ENCODE peak calls at places on chromosomes 13 and 19, in nine cellular contexts. One of them, this sample, is unnamed.

GRCh38 chr13:111658150-111659100 is 338.0 kb downstream of the TEX29 start:
- DNase-seq in cerebellum: no peak
- DNase-seq in NCI-H187 treated with DMSO at 0.1 percent for 48 hours: peak
- DNase-seq in A549: no peak
- DNase-seq in CD8-positive, alpha-beta memory T cell: no peak
- DNase-seq in anterior cingulate cortex: no peak
- DNase-seq in M059J: no peak
- DNase-seq in AG04450: no peak
- DNase-seq in NCI-H1694 treated with DMSO at 0.1 percent for 48 hours: no peak
- DNase-seq in this sample: no peak

GRCh38 chr13:74000906-74001305 is 133.3 kb downstream of the KLF12 start:
- DNase-seq in cerebellum: no peak
- DNase-seq in NCI-H187 treated with DMSO at 0.1 percent for 48 hours: no peak
- DNase-seq in A549: no peak
- DNase-seq in CD8-positive, alpha-beta memory T cell: no peak
- DNase-seq in anterior cingulate cortex: no peak
- DNase-seq in M059J: no peak
- DNase-seq in AG04450: no peak
- DNase-seq in NCI-H1694 treated with DMSO at 0.1 percent for 48 hours: no peak
- DNase-seq in this sample: no peak

GRCh38 chr19:33374406-33374703 is 846 bp downstream of the CEBPG start:
- DNase-seq in cerebellum: no peak
- DNase-seq in NCI-H187 treated with DMSO at 0.1 percent for 48 hours: no peak
- DNase-seq in A549: no peak
- DNase-seq in CD8-positive, alpha-beta memory T cell: no peak
- DNase-seq in anterior cingulate cortex: no peak
- DNase-seq in M059J: no peak
- DNase-seq in AG04450: no peak
- DNase-seq in NCI-H1694 treated with DMSO at 0.1 percent for 48 hours: peak
- DNase-seq in this sample: no peak

GRCh38 chr13:34808649-34809048 is 133.4 kb upstream of the NBEA start:
- DNase-seq in cerebellum: no peak
- DNase-seq in NCI-H187 treated with DMSO at 0.1 percent for 48 hours: no peak
- DNase-seq in A549: no peak
- DNase-seq in CD8-positive, alpha-beta memory T cell: no peak
- DNase-seq in anterior cingulate cortex: no peak
- DNase-seq in M059J: no peak
- DNase-seq in AG04450: no peak
- DNase-seq in NCI-H1694 treated with DMSO at 0.1 percent for 48 hours: no peak
- DNase-seq in this sample: no peak

GRCh38 chr13:110726726-110727125 is 13.2 kb downstream of the ING1 start:
- DNase-seq in cerebellum: no peak
- DNase-seq in NCI-H187 treated with DMSO at 0.1 percent for 48 hours: no peak
- DNase-seq in A549: no peak
- DNase-seq in CD8-positive, alpha-beta memory T cell: peak
- DNase-seq in anterior cingulate cortex: no peak
- DNase-seq in M059J: no peak
- DNase-seq in AG04450: no peak
- DNase-seq in NCI-H1694 treated with DMSO at 0.1 percent for 48 hours: no peak
- DNase-seq in this sample: no peak

GRCh38 chr19:13693933-13694332 is 70.4 kb upstream of the MRI1 start:
- DNase-seq in cerebellum: no peak
- DNase-seq in NCI-H187 treated with DMSO at 0.1 percent for 48 hours: no peak
- DNase-seq in A549: no peak
- DNase-seq in CD8-positive, alpha-beta memory T cell: no peak
- DNase-seq in anterior cingulate cortex: no peak
- DNase-seq in M059J: no peak
- DNase-seq in AG04450: no peak
- DNase-seq in NCI-H1694 treated with DMSO at 0.1 percent for 48 hours: no peak
- DNase-seq in this sample: no peak

GRCh38 chr13:42526276-42526675 is 47.7 kb upstream of the TNFSF11 start:
- DNase-seq in cerebellum: no peak
- DNase-seq in NCI-H187 treated with DMSO at 0.1 percent for 48 hours: no peak
- DNase-seq in A549: no peak
- DNase-seq in CD8-positive, alpha-beta memory T cell: no peak
- DNase-seq in anterior cingulate cortex: no peak
- DNase-seq in M059J: peak
- DNase-seq in AG04450: no peak
- DNase-seq in NCI-H1694 treated with DMSO at 0.1 percent for 48 hours: no peak
- DNase-seq in this sample: no peak

GRCh38 chr19:15417699-15418098 is 1.1 kb downstream of the AKAP8L start:
- DNase-seq in cerebellum: no peak
- DNase-seq in NCI-H187 treated with DMSO at 0.1 percent for 48 hours: no peak
- DNase-seq in A549: no peak
- DNase-seq in CD8-positive, alpha-beta memory T cell: no peak
- DNase-seq in anterior cingulate cortex: no peak
- DNase-seq in M059J: peak
- DNase-seq in AG04450: no peak
- DNase-seq in NCI-H1694 treated with DMSO at 0.1 percent for 48 hours: no peak
- DNase-seq in this sample: no peak

GRCh38 chr19:9847087-9847671 is 12.1 kb downstream of the PIN1 start:
- DNase-seq in cerebellum: no peak
- DNase-seq in NCI-H187 treated with DMSO at 0.1 percent for 48 hours: no peak
- DNase-seq in A549: peak
- DNase-seq in CD8-positive, alpha-beta memory T cell: no peak
- DNase-seq in anterior cingulate cortex: peak
- DNase-seq in M059J: peak
- DNase-seq in AG04450: peak
- DNase-seq in NCI-H1694 treated with DMSO at 0.1 percent for 48 hours: peak
- DNase-seq in this sample: peak

GRCh38 chr13:109297628-109298027 is 488.8 kb downstream of the IRS2 start:
- DNase-seq in cerebellum: no peak
- DNase-seq in NCI-H187 treated with DMSO at 0.1 percent for 48 hours: no peak
- DNase-seq in A549: no peak
- DNase-seq in CD8-positive, alpha-beta memory T cell: no peak
- DNase-seq in anterior cingulate cortex: no peak
- DNase-seq in M059J: peak
- DNase-seq in AG04450: peak
- DNase-seq in NCI-H1694 treated with DMSO at 0.1 percent for 48 hours: no peak
- DNase-seq in this sample: no peak

GRCh38 chr13:77329133-77330008 is 2.5 kb upstream of the MYCBP2 start:
- DNase-seq in cerebellum: peak
- DNase-seq in NCI-H187 treated with DMSO at 0.1 percent for 48 hours: peak
- DNase-seq in A549: peak
- DNase-seq in CD8-positive, alpha-beta memory T cell: peak
- DNase-seq in anterior cingulate cortex: peak
- DNase-seq in M059J: peak
- DNase-seq in AG04450: peak
- DNase-seq in NCI-H1694 treated with DMSO at 0.1 percent for 48 hours: peak
- DNase-seq in this sample: peak

GRCh38 chr19:46442808-46443450 is 14.2 kb upstream of the PNMA8C start:
- DNase-seq in cerebellum: no peak
- DNase-seq in NCI-H187 treated with DMSO at 0.1 percent for 48 hours: no peak
- DNase-seq in A549: peak
- DNase-seq in CD8-positive, alpha-beta memory T cell: no peak
- DNase-seq in anterior cingulate cortex: no peak
- DNase-seq in M059J: peak
- DNase-seq in AG04450: peak
- DNase-seq in NCI-H1694 treated with DMSO at 0.1 percent for 48 hours: no peak
- DNase-seq in this sample: peak

GRCh38 chr13:87524775-87525174 is 146.4 kb upstream of the SLITRK5 start:
- DNase-seq in cerebellum: no peak
- DNase-seq in NCI-H187 treated with DMSO at 0.1 percent for 48 hours: no peak
- DNase-seq in A549: no peak
- DNase-seq in CD8-positive, alpha-beta memory T cell: no peak
- DNase-seq in anterior cingulate cortex: no peak
- DNase-seq in M059J: no peak
- DNase-seq in AG04450: no peak
- DNase-seq in NCI-H1694 treated with DMSO at 0.1 percent for 48 hours: no peak
- DNase-seq in this sample: no peak

GRCh38 chr19:6278740-6279619 is 795 bp downstream of the MLLT1 start:
- DNase-seq in cerebellum: no peak
- DNase-seq in NCI-H187 treated with DMSO at 0.1 percent for 48 hours: no peak
- DNase-seq in A549: no peak
- DNase-seq in CD8-positive, alpha-beta memory T cell: no peak
- DNase-seq in anterior cingulate cortex: no peak
- DNase-seq in M059J: no peak
- DNase-seq in AG04450: no peak
- DNase-seq in NCI-H1694 treated with DMSO at 0.1 percent for 48 hours: no peak
- DNase-seq in this sample: no peak

GRCh38 chr19:28234637-28235036 is 978.3 kb downstream of the UQCRFS1 start:
- DNase-seq in cerebellum: no peak
- DNase-seq in NCI-H187 treated with DMSO at 0.1 percent for 48 hours: no peak
- DNase-seq in A549: no peak
- DNase-seq in CD8-positive, alpha-beta memory T cell: no peak
- DNase-seq in anterior cingulate cortex: no peak
- DNase-seq in M059J: no peak
- DNase-seq in AG04450: no peak
- DNase-seq in NCI-H1694 treated with DMSO at 0.1 percent for 48 hours: no peak
- DNase-seq in this sample: no peak

GRCh38 chr13:80251403-80251802 is 89.5 kb downstream of the SPRY2 start:
- DNase-seq in cerebellum: no peak
- DNase-seq in NCI-H187 treated with DMSO at 0.1 percent for 48 hours: no peak
- DNase-seq in A549: no peak
- DNase-seq in CD8-positive, alpha-beta memory T cell: no peak
- DNase-seq in anterior cingulate cortex: no peak
- DNase-seq in M059J: peak
- DNase-seq in AG04450: peak
- DNase-seq in NCI-H1694 treated with DMSO at 0.1 percent for 48 hours: no peak
- DNase-seq in this sample: no peak

GRCh38 chr13:104416973-104417372 is 1350.8 kb upstream of the SLC10A2 start:
- DNase-seq in cerebellum: no peak
- DNase-seq in NCI-H187 treated with DMSO at 0.1 percent for 48 hours: no peak
- DNase-seq in A549: no peak
- DNase-seq in CD8-positive, alpha-beta memory T cell: no peak
- DNase-seq in anterior cingulate cortex: no peak
- DNase-seq in M059J: no peak
- DNase-seq in AG04450: no peak
- DNase-seq in NCI-H1694 treated with DMSO at 0.1 percent for 48 hours: no peak
- DNase-seq in this sample: no peak

GRCh38 chr13:26423634-26424033 is 133.8 kb upstream of the WASF3 start:
- DNase-seq in cerebellum: no peak
- DNase-seq in NCI-H187 treated with DMSO at 0.1 percent for 48 hours: no peak
- DNase-seq in A549: no peak
- DNase-seq in CD8-positive, alpha-beta memory T cell: no peak
- DNase-seq in anterior cingulate cortex: no peak
- DNase-seq in M059J: no peak
- DNase-seq in AG04450: no peak
- DNase-seq in NCI-H1694 treated with DMSO at 0.1 percent for 48 hours: no peak
- DNase-seq in this sample: no peak

GRCh38 chr19:40804783-40805242 is 5.8 kb downstream of the EGLN2 start:
- DNase-seq in cerebellum: no peak
- DNase-seq in NCI-H187 treated with DMSO at 0.1 percent for 48 hours: no peak
- DNase-seq in A549: no peak
- DNase-seq in CD8-positive, alpha-beta memory T cell: no peak
- DNase-seq in anterior cingulate cortex: no peak
- DNase-seq in M059J: no peak
- DNase-seq in AG04450: no peak
- DNase-seq in NCI-H1694 treated with DMSO at 0.1 percent for 48 hours: no peak
- DNase-seq in this sample: no peak

GRCh38 chr19:18284710-18285430 is 3.4 kb upstream of the JUND start:
- DNase-seq in cerebellum: no peak
- DNase-seq in NCI-H187 treated with DMSO at 0.1 percent for 48 hours: no peak
- DNase-seq in A549: no peak
- DNase-seq in CD8-positive, alpha-beta memory T cell: no peak
- DNase-seq in anterior cingulate cortex: no peak
- DNase-seq in M059J: no peak
- DNase-seq in AG04450: no peak
- DNase-seq in NCI-H1694 treated with DMSO at 0.1 percent for 48 hours: no peak
- DNase-seq in this sample: no peak

GRCh38 chr13:109385161-109385560 is 401.2 kb downstream of the IRS2 start:
- DNase-seq in cerebellum: no peak
- DNase-seq in NCI-H187 treated with DMSO at 0.1 percent for 48 hours: no peak
- DNase-seq in A549: no peak
- DNase-seq in CD8-positive, alpha-beta memory T cell: no peak
- DNase-seq in anterior cingulate cortex: no peak
- DNase-seq in M059J: peak
- DNase-seq in AG04450: no peak
- DNase-seq in NCI-H1694 treated with DMSO at 0.1 percent for 48 hours: no peak
- DNase-seq in this sample: no peak

This sample was measured in H4.